ENCODE peak calls at places on chromosomes 2 and 18, in ten cellular contexts. C is CD8-positive, alpha-beta T cell; S is left ventricle myocardium inferior; Z is activated CD4-positive, CD25-positive, alpha-beta regulatory T cell treated with anti-CD3 and anti-CD28 coated beads, Interleukin-2, amount 50 U/mL, for 72 hours; R is GM13976; D is RCC 7860; H is left ventricle myocardium superior; I is NCI-H1436 treated with DMSO at 0.1 percent for 48 hours; Q is body of pancreas; W is GM20000. V is an unnamed sample.

GRCh38 chr2:27214936-27215335 is 2.2 kb upstream of the CAD start:
- DNase-seq in C (no peak), S (no peak), Z (no peak), R (no peak), D (no peak), H (no peak), I (no peak), Q (no peak), W (no peak), V (no peak)

GRCh38 chr2:46002507-46002883 is 294.7 kb upstream of the EPAS1 start:
- DNase-seq in C (no peak), S (no peak), Z (no peak), R (no peak), D (no peak), H (no peak), I (no peak), Q (no peak), W (no peak), V (no peak)

GRCh38 chr2:226336283-226336682 is 463.3 kb downstream of the IRS1 start:
- DNase-seq in C (no peak), S (no peak), Z (no peak), R (no peak), D (no peak), H (no peak), I (no peak), Q (no peak), W (no peak), V (no peak)

GRCh38 chr2:153235516-153235915 is 243.0 kb downstream of the RPRM start:
- DNase-seq in C (no peak), S (no peak), Z (no peak), R (no peak), D (no peak), H (no peak), I (no peak), Q (no peak), W (peak), V (no peak)

GRCh38 chr18:60568211-60568610 is 195.6 kb upstream of the MC4R start:
- DNase-seq in C (no peak), S (no peak), Z (no peak), R (no peak), D (no peak), H (no peak), I (no peak), Q (no peak), W (no peak), V (no peak)

GRCh38 chr2:16339198-16339597 is 326.4 kb downstream of the CYRIA start:
- DNase-seq in C (no peak), S (no peak), Z (no peak), R (no peak), D (no peak), H (no peak), I (no peak), Q (no peak), W (no peak), V (no peak)

GRCh38 chr2:203626952-203627681 is 79.3 kb upstream of the CD28 start:
- DNase-seq in C (no peak), S (no peak), Z (no peak), R (no peak), D (no peak), H (no peak), I (no peak), Q (no peak), W (no peak), V (no peak)

GRCh38 chr2:108383146-108383830 is 5.5 kb downstream of the SULT1C4 start:
- DNase-seq in C (no peak), S (no peak), Z (no peak), R (no peak), D (peak), H (no peak), I (no peak), Q (no peak), W (no peak), V (no peak)

GRCh38 chr2:7427293-7428060 is 510.3 kb downstream of the RNF144A start:
- DNase-seq in C (no peak), S (no peak), Z (no peak), R (peak), D (peak), H (no peak), I (peak), Q (no peak), W (peak), V (no peak)